ENCODE peak calls at places on chromosome 16, in eight cellular contexts. A, S, T, N, O, U, B and I are unnamed samples.
A peak's percentile ranks its signal among the peaks of the same experiment; 100 is the strongest.

GRCh38 chr16:84115919-84116719 is 623 bp downstream of the MBTPS1 start:
- DNase-seq in N (no peak), T (peak; percentile 57), U (no peak), A (no peak), S (no peak), O (peak; percentile 27), B (no peak), I (peak; percentile 73)

GRCh38 chr16:88871349-88871702 is 4.9 kb upstream of the PABPN1L start:
- DNase-seq in A (no peak), U (no peak), N (no peak), T (no peak), O (no peak), S (no peak), B (no peak), I (no peak)

GRCh38 chr16:19885456-19886060 is 910 bp upstream of the GPRC5B start:
- DNase-seq in B (no peak), O (no peak), N (no peak), A (no peak), T (peak; percentile 36), S (peak; percentile 8), U (no peak), I (no peak)

GRCh38 chr16:85422374-85423185 is 190.5 kb upstream of the GSE1 start:
- DNase-seq in N (peak; percentile 93), U (no peak), T (no peak), B (no peak), S (no peak), A (no peak), O (no peak), I (no peak)

GRCh38 chr16:67940436-67941089 is 3.4 kb downstream of the LCAT start:
- DNase-seq in T (no peak), O (no peak), N (no peak), B (no peak), U (no peak), S (no peak), A (no peak), I (no peak)

GRCh38 chr16:85724936-85725335 is 26.0 kb downstream of the C16orf74 start:
- DNase-seq in B (no peak), S (no peak), O (no peak), A (no peak), N (no peak), T (no peak), U (no peak), I (no peak)

GRCh38 chr16:31455601-31456314 is 3.5 kb upstream of the ARMC5 start:
- DNase-seq in U (no peak), N (no peak), B (no peak), A (no peak), T (peak; percentile 39), O (no peak), S (peak; percentile 28), I (peak; percentile 10)

GRCh38 chr16:20870122-20870521 is 30.0 kb downstream of the DCUN1D3 start:
- DNase-seq in N (no peak), S (no peak), U (no peak), O (no peak), T (no peak), B (no peak), A (no peak), I (no peak)

GRCh38 chr16:66263168-66263972 is 103.1 kb upstream of the CDH5 start:
- DNase-seq in O (no peak), B (no peak), T (no peak), N (peak; percentile 1), S (no peak), A (no peak), U (no peak), I (no peak)

GRCh38 chr16:83802559-83802958 is 5.2 kb upstream of the HSBP1 start:
- DNase-seq in A (no peak), O (peak; percentile 32), B (no peak), S (no peak), N (no peak), U (no peak), T (no peak), I (no peak)

GRCh38 chr16:50213939-50214519 is 52.3 kb upstream of the ADCY7 start:
- DNase-seq in O (peak; percentile 71), T (peak; percentile 67), U (no peak), B (no peak), S (peak; percentile 55), A (no peak), N (peak; percentile 54), I (peak; percentile 65)

GRCh38 chr16:14958323-14958600 is 16.6 kb upstream of the PDXDC1 start:
- DNase-seq in A (no peak), B (no peak), N (no peak), T (no peak), O (no peak), S (no peak), U (no peak), I (no peak)
- H3K27ac ChIP-seq in A (no peak overlapping the region), B (no peak overlapping the region), N (no peak overlapping the region), T (no peak overlapping the region), O (no peak overlapping the region), S (no peak overlapping the region), U (no peak overlapping the region), I (no peak overlapping the region)

DNA sequence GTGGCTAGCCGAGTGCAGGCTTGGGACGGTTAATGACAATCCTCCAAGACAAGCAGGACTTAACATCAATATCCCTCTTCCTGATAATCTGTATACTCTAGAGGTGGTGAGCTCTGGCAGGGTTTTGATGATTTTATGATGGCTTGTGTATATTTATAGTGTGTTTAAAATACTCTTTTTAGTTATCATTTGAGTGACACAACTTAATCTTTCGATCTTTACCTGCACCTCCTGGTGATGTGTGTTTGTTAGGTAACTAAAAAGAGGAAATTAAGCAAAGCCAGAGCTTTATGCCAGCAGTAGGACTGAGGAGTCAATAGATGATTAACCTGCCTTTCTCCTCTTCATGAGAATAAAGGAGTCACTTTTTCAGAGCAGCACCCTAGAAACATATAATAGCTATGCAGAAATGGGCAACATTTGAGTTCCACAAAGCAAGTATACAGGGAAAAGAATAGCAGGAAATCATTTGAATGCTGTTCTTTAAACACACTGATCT is 210.5 kb downstream of the IRX3 start:
- DNase-seq in A (no peak), O (no peak), N (no peak), T (no peak), S (no peak), U (no peak), B (no peak), I (no peak)
- H3K4me3 ChIP-seq in A (no peak overlapping the region), O (no peak overlapping the region), N (no peak overlapping the region), T (no peak overlapping the region), S (no peak overlapping the region), U (no peak overlapping the region), B (no peak overlapping the region), I (no peak overlapping the region)

DNA sequence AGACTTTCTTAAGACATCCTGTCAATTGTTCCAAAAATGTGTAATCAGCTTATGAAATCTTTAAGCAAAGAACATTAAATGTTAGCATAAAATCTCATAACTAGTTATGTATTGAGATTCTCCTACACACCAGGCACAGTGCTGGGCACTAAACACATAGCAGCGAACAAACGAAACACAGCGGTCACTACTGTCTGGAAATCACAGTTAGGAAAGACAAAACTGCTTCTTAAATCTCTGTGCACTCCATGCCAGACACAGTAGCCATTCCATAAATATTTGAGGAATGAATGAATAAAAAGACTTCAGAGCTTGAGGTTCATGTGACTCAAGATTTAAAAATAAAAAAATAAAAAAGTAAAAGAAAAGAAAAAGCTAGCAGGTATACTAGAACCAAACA is 20.1 kb downstream of the TOX3 start:
- DNase-seq in U (no peak), O (no peak), A (no peak), B (no peak), T (no peak), S (no peak), N (no peak), I (no peak)
- H3K4me1 ChIP-seq in U (no peaks in the 10 kb centered on the region), O (no peaks in the 10 kb centered on the region), A (no peaks in the 10 kb centered on the region), B (no peaks in the 10 kb centered on the region), T (no peaks in the 10 kb centered on the region), S (no peaks in the 10 kb centered on the region), N (no peaks in the 10 kb centered on the region), I (no peaks in the 10 kb centered on the region)

GRCh38 chr16:3022208-3022696 is 1.5 kb downstream of the HCFC1R1 start:
- DNase-seq in T (peak; percentile 97), B (no peak), N (peak; percentile 95), S (no peak), U (peak; percentile 78), A (peak; percentile 84), O (peak; percentile 89), I (peak; percentile 93)
- H3K27ac ChIP-seq in T (peak overlapping the region; percentile 97), B (peak overlapping the region; percentile 98), N (peak overlapping the region; percentile 98), S (peak overlapping the region; percentile 61), U (peak overlapping the region; percentile 100), A (peak overlapping the region; percentile 93), O (peak overlapping the region; percentile 100), I (peak overlapping the region; percentile 90)

DNA sequence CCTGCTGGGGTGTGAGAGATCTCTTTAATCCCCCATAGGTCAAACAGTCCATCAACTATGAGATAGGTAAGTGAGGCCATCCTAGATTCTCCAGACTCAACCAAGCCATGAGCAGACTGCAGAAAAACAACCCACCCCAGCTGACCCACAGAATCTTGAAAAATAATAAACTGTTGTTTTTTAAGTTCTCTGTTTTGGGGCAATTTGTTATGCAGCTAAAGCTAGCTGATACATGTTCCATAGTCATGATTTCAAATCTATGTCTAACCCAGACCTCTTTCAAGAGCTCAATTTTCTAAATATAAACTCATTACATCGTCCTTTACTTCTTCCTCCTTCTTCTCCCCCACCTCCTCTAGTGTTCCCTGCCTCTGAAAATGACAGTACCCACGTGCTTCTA is 10.1 kb downstream of the ERN2 start:
- DNase-seq in U (no peak), A (no peak), T (no peak), N (no peak), B (no peak), S (no peak), O (no peak), I (no peak)
- H3K4me3 ChIP-seq in U (no peak overlapping the region), A (no peak overlapping the region), T (no peak overlapping the region), N (no peak overlapping the region), B (no peak overlapping the region), S (no peak overlapping the region), O (no peak overlapping the region), I (no peak overlapping the region)